ENCODE peak calls at places on chromosomes 16 and 17, in six cellular contexts. One of them, this sample, is unnamed.

GRCh38 chr16:80447263-80447662 is 93.5 kb upstream of the DYNLRB2 start:
- DNase-seq in HTR-8/SVneo: no peak
- DNase-seq in ovary: no peak
- DNase-seq in Calu3: no peak
- DNase-seq in tibial nerve: no peak
- DNase-seq in stimulated activated CD8-positive, alpha-beta memory T cell treated with anti-CD3 and anti-CD28 coated beads, Interleukin-2, amount 100 ng/mL, for 48 hours: no peak
- DNase-seq in this sample: no peak

GRCh38 chr17:46795379-46795952 is 23.0 kb downstream of the WNT3 start:
- DNase-seq in stimulated activated CD8-positive, alpha-beta memory T cell treated with anti-CD3 and anti-CD28 coated beads, Interleukin-2, amount 100 ng/mL, for 48 hours: no peak
- DNase-seq in HTR-8/SVneo: no peak
- DNase-seq in ovary: no peak
- DNase-seq in Calu3: peak
- DNase-seq in tibial nerve: no peak
- DNase-seq in this sample: no peak

GRCh38 chr16:24776486-24777220 is 47.2 kb downstream of the TNRC6A start:
- DNase-seq in Calu3: no peak
- DNase-seq in stimulated activated CD8-positive, alpha-beta memory T cell treated with anti-CD3 and anti-CD28 coated beads, Interleukin-2, amount 100 ng/mL, for 48 hours: no peak
- DNase-seq in tibial nerve: peak
- DNase-seq in HTR-8/SVneo: no peak
- DNase-seq in ovary: no peak
- DNase-seq in this sample: no peak

GRCh38 chr17:27575100-27575911 is 55.7 kb upstream of the LGALS9 start:
- DNase-seq in Calu3: no peak
- DNase-seq in stimulated activated CD8-positive, alpha-beta memory T cell treated with anti-CD3 and anti-CD28 coated beads, Interleukin-2, amount 100 ng/mL, for 48 hours: no peak
- DNase-seq in tibial nerve: no peak
- DNase-seq in ovary: no peak
- DNase-seq in HTR-8/SVneo: no peak
- DNase-seq in this sample: no peak

GRCh38 chr16:20073203-20074088 is at the start of gene GPR139:
- DNase-seq in stimulated activated CD8-positive, alpha-beta memory T cell treated with anti-CD3 and anti-CD28 coated beads, Interleukin-2, amount 100 ng/mL, for 48 hours: no peak
- DNase-seq in ovary: no peak
- DNase-seq in tibial nerve: no peak
- DNase-seq in HTR-8/SVneo: no peak
- DNase-seq in Calu3: no peak
- DNase-seq in this sample: no peak

GRCh38 chr17:70968302-70968701 is 799.0 kb downstream of the KCNJ2 start:
- DNase-seq in stimulated activated CD8-positive, alpha-beta memory T cell treated with anti-CD3 and anti-CD28 coated beads, Interleukin-2, amount 100 ng/mL, for 48 hours: no peak
- DNase-seq in tibial nerve: no peak
- DNase-seq in ovary: no peak
- DNase-seq in Calu3: no peak
- DNase-seq in HTR-8/SVneo: no peak
- DNase-seq in this sample: no peak

GRCh38 chr16:8886593-8887437 is 4.7 kb downstream of the LITAFD start:
- DNase-seq in ovary: no peak
- DNase-seq in stimulated activated CD8-positive, alpha-beta memory T cell treated with anti-CD3 and anti-CD28 coated beads, Interleukin-2, amount 100 ng/mL, for 48 hours: no peak
- DNase-seq in tibial nerve: no peak
- DNase-seq in HTR-8/SVneo: no peak
- DNase-seq in Calu3: no peak
- DNase-seq in this sample: no peak

GRCh38 chr17:13104576-13104975 is 86.7 kb upstream of the ELAC2 start:
- DNase-seq in HTR-8/SVneo: no peak
- DNase-seq in Calu3: no peak
- DNase-seq in stimulated activated CD8-positive, alpha-beta memory T cell treated with anti-CD3 and anti-CD28 coated beads, Interleukin-2, amount 100 ng/mL, for 48 hours: no peak
- DNase-seq in ovary: no peak
- DNase-seq in tibial nerve: no peak
- DNase-seq in this sample: no peak

GRCh38 chr17:79934653-79934970 is 95.4 kb upstream of the CBX4 start:
- DNase-seq in Calu3: no peak
- DNase-seq in tibial nerve: no peak
- DNase-seq in HTR-8/SVneo: no peak
- DNase-seq in stimulated activated CD8-positive, alpha-beta memory T cell treated with anti-CD3 and anti-CD28 coated beads, Interleukin-2, amount 100 ng/mL, for 48 hours: no peak
- DNase-seq in ovary: no peak
- DNase-seq in this sample: no peak

GRCh38 chr16:12178251-12178990 is 201.9 kb downstream of the SNX29 start:
- DNase-seq in HTR-8/SVneo: no peak
- DNase-seq in Calu3: no peak
- DNase-seq in stimulated activated CD8-positive, alpha-beta memory T cell treated with anti-CD3 and anti-CD28 coated beads, Interleukin-2, amount 100 ng/mL, for 48 hours: no peak
- DNase-seq in tibial nerve: no peak
- DNase-seq in ovary: no peak
- DNase-seq in this sample: no peak

GRCh38 chr17:65191805-65192740 is 54.9 kb downstream of the RGS9 start:
- DNase-seq in stimulated activated CD8-positive, alpha-beta memory T cell treated with anti-CD3 and anti-CD28 coated beads, Interleukin-2, amount 100 ng/mL, for 48 hours: no peak
- DNase-seq in tibial nerve: no peak
- DNase-seq in ovary: no peak
- DNase-seq in Calu3: peak
- DNase-seq in HTR-8/SVneo: peak
- DNase-seq in this sample: peak

GRCh38 chr16:57624806-57625500 is 3.5 kb upstream of the ADGRG1 start:
- DNase-seq in ovary: no peak
- DNase-seq in Calu3: no peak
- DNase-seq in tibial nerve: no peak
- DNase-seq in stimulated activated CD8-positive, alpha-beta memory T cell treated with anti-CD3 and anti-CD28 coated beads, Interleukin-2, amount 100 ng/mL, for 48 hours: no peak
- DNase-seq in HTR-8/SVneo: no peak
- DNase-seq in this sample: no peak

GRCh38 chr16:84597518-84598390 is 20.1 kb downstream of the COTL1 start:
- DNase-seq in HTR-8/SVneo: no peak
- DNase-seq in tibial nerve: no peak
- DNase-seq in Calu3: no peak
- DNase-seq in stimulated activated CD8-positive, alpha-beta memory T cell treated with anti-CD3 and anti-CD28 coated beads, Interleukin-2, amount 100 ng/mL, for 48 hours: no peak
- DNase-seq in ovary: no peak
- DNase-seq in this sample: peak

GRCh38 chr17:74549343-74549742 is 3.4 kb upstream of the CD300C start:
- DNase-seq in ovary: no peak
- DNase-seq in HTR-8/SVneo: no peak
- DNase-seq in stimulated activated CD8-positive, alpha-beta memory T cell treated with anti-CD3 and anti-CD28 coated beads, Interleukin-2, amount 100 ng/mL, for 48 hours: no peak
- DNase-seq in Calu3: no peak
- DNase-seq in tibial nerve: no peak
- DNase-seq in this sample: no peak

GRCh38 chr16:54077412-54077821 is 209.2 kb downstream of the IRX3 start:
- DNase-seq in ovary: no peak
- DNase-seq in tibial nerve: no peak
- DNase-seq in Calu3: no peak
- DNase-seq in HTR-8/SVneo: peak
- DNase-seq in stimulated activated CD8-positive, alpha-beta memory T cell treated with anti-CD3 and anti-CD28 coated beads, Interleukin-2, amount 100 ng/mL, for 48 hours: peak
- DNase-seq in this sample: no peak

GRCh38 chr17:22703786-22704441 is 1011.6 kb downstream of the KCNJ18 start:
- DNase-seq in stimulated activated CD8-positive, alpha-beta memory T cell treated with anti-CD3 and anti-CD28 coated beads, Interleukin-2, amount 100 ng/mL, for 48 hours: no peak
- DNase-seq in Calu3: no peak
- DNase-seq in HTR-8/SVneo: no peak
- DNase-seq in ovary: no peak
- DNase-seq in tibial nerve: no peak
- DNase-seq in this sample: no peak

GRCh38 chr17:82802141-82802540 is 37.7 kb downstream of the ZNF750 start:
- DNase-seq in Calu3: no peak
- DNase-seq in stimulated activated CD8-positive, alpha-beta memory T cell treated with anti-CD3 and anti-CD28 coated beads, Interleukin-2, amount 100 ng/mL, for 48 hours: no peak
- DNase-seq in HTR-8/SVneo: no peak
- DNase-seq in tibial nerve: no peak
- DNase-seq in ovary: no peak
- DNase-seq in this sample: no peak

GRCh38 chr16:49643429-49644142 is 212.3 kb downstream of the ZNF423 start:
- DNase-seq in tibial nerve: no peak
- DNase-seq in stimulated activated CD8-positive, alpha-beta memory T cell treated with anti-CD3 and anti-CD28 coated beads, Interleukin-2, amount 100 ng/mL, for 48 hours: no peak
- DNase-seq in Calu3: no peak
- DNase-seq in ovary: no peak
- DNase-seq in HTR-8/SVneo: no peak
- DNase-seq in this sample: no peak

GRCh38 chr17:17670701-17671319 is 10.4 kb upstream of the RAI1 start:
- DNase-seq in stimulated activated CD8-positive, alpha-beta memory T cell treated with anti-CD3 and anti-CD28 coated beads, Interleukin-2, amount 100 ng/mL, for 48 hours: no peak
- DNase-seq in Calu3: no peak
- DNase-seq in ovary: no peak
- DNase-seq in tibial nerve: no peak
- DNase-seq in HTR-8/SVneo: no peak
- DNase-seq in this sample: no peak

GRCh38 chr17:41910701-41911391 is 7.9 kb downstream of the ACLY start:
- DNase-seq in Calu3: no peak
- DNase-seq in stimulated activated CD8-positive, alpha-beta memory T cell treated with anti-CD3 and anti-CD28 coated beads, Interleukin-2, amount 100 ng/mL, for 48 hours: no peak
- DNase-seq in HTR-8/SVneo: peak
- DNase-seq in tibial nerve: no peak
- DNase-seq in ovary: no peak
- DNase-seq in this sample: no peak

GRCh38 chr16:59605706-59606105 is 871.6 kb upstream of the GOT2 start:
- DNase-seq in tibial nerve: no peak
- DNase-seq in stimulated activated CD8-positive, alpha-beta memory T cell treated with anti-CD3 and anti-CD28 coated beads, Interleukin-2, amount 100 ng/mL, for 48 hours: no peak
- DNase-seq in ovary: no peak
- DNase-seq in Calu3: no peak
- DNase-seq in HTR-8/SVneo: no peak
- DNase-seq in this sample: no peak

GRCh38 chr16:4870138-4870671 is 22.9 kb downstream of the UBN1 start:
- DNase-seq in tibial nerve: no peak
- DNase-seq in HTR-8/SVneo: no peak
- DNase-seq in Calu3: no peak
- DNase-seq in ovary: no peak
- DNase-seq in stimulated activated CD8-positive, alpha-beta memory T cell treated with anti-CD3 and anti-CD28 coated beads, Interleukin-2, amount 100 ng/mL, for 48 hours: no peak
- DNase-seq in this sample: no peak